ENCODE peak calls at places on chromosomes 6 and 20, in six cellular contexts. O is hepatocyte; Q is ovary; G is dorsolateral prefrontal cortex; V is thyroid gland; D is CD8-positive, alpha-beta T cell. E is an unnamed sample.

GRCh38 chr20:653590-654426 is 808 bp upstream of the SRXN1 start:
- DNase-seq in O (no peak), Q (no peak), G (no peak), V (peak), D (no peak), E (no peak)

GRCh38 chr6:80197474-80197873 is 91.0 kb downstream of the BCKDHB start:
- DNase-seq in O (no peak), Q (no peak), G (no peak), V (no peak), D (no peak), E (no peak)

GRCh38 chr20:4691753-4692152 is 30.0 kb upstream of the PRND start:
- DNase-seq in O (no peak), Q (no peak), G (no peak), V (no peak), D (no peak), E (no peak)

GRCh38 chr6:111559193-111560097 is 46.2 kb downstream of the TRAF3IP2 start:
- DNase-seq in O (no peak), Q (no peak), G (no peak), V (no peak), D (no peak), E (no peak)

GRCh38 chr20:53826597-53827291 is 233.1 kb upstream of the ZNF217 start:
- DNase-seq in O (peak), Q (no peak), G (no peak), V (no peak), D (no peak), E (no peak)

GRCh38 chr6:145904391-145904790 is 59.8 kb downstream of the SHPRH start:
- DNase-seq in O (no peak), Q (no peak), G (no peak), V (no peak), D (no peak), E (no peak)

GRCh38 chr6:167450631-167451030 is 125.7 kb downstream of the TTLL2 start:
- DNase-seq in O (no peak), Q (no peak), G (no peak), V (no peak), D (no peak), E (no peak)

GRCh38 chr20:33669873-33670640 is 3.3 kb downstream of the ACTL10 start:
- DNase-seq in O (no peak), Q (no peak), G (peak), V (no peak), D (no peak), E (no peak)

GRCh38 chr6:33207569-33208088 is 671 bp upstream of the RING1 start:
- DNase-seq in O (peak), Q (peak), G (no peak), V (peak), D (no peak), E (no peak)

GRCh38 chr6:138520463-138520862 is 21.2 kb upstream of the NHSL1 start:
- DNase-seq in O (no peak), Q (no peak), G (no peak), V (no peak), D (no peak), E (no peak)

GRCh38 chr6:41537359-41537758 is 8.8 kb upstream of the FOXP4 start:
- DNase-seq in O (peak), Q (no peak), G (no peak), V (no peak), D (no peak), E (no peak)

GRCh38 chr6:109327502-109327901 is 54.8 kb downstream of the CD164 start:
- DNase-seq in O (no peak), Q (no peak), G (no peak), V (no peak), D (no peak), E (no peak)

GRCh38 chr6:109325400-109325801 is 56.9 kb downstream of the CD164 start:
- DNase-seq in O (no peak), Q (no peak), G (no peak), V (no peak), D (no peak), E (peak)

GRCh38 chr6:109321752-109322151 is 60.5 kb downstream of the CD164 start:
- DNase-seq in O (no peak), Q (no peak), G (no peak), V (peak), D (no peak), E (no peak)

GRCh38 chr6:109326346-109326745 is 55.9 kb downstream of the CD164 start:
- DNase-seq in O (no peak), Q (no peak), G (no peak), V (no peak), D (no peak), E (no peak)

GRCh38 chr6:109322825-109323580 is 59.3 kb downstream of the CD164 start:
- DNase-seq in O (no peak), Q (no peak), G (no peak), V (peak), D (no peak), E (no peak)
- H3K27ac ChIP-seq in O (no peak), Q (no peak), G (no peak), V (peak), D (no peak), E (no peak)

GRCh38 chr6:30264731-30265130 is 51.5 kb upstream of the TRIM26 start:
- DNase-seq in O (no peak), Q (no peak), G (peak), V (no peak), D (no peak), E (no peak)

GRCh38 chr6:30258204-30258603 is 45.0 kb upstream of the TRIM26 start:
- DNase-seq in O (no peak), Q (no peak), G (no peak), V (no peak), D (no peak), E (no peak)

GRCh38 chr6:30260036-30260504 is 46.9 kb upstream of the TRIM26 start:
- DNase-seq in O (peak), Q (no peak), G (peak), V (peak), D (no peak), E (peak)

GRCh38 chr6:30263734-30264133 is 50.5 kb upstream of the TRIM26 start:
- DNase-seq in O (peak), Q (no peak), G (no peak), V (no peak), D (no peak), E (no peak)

DNA sequence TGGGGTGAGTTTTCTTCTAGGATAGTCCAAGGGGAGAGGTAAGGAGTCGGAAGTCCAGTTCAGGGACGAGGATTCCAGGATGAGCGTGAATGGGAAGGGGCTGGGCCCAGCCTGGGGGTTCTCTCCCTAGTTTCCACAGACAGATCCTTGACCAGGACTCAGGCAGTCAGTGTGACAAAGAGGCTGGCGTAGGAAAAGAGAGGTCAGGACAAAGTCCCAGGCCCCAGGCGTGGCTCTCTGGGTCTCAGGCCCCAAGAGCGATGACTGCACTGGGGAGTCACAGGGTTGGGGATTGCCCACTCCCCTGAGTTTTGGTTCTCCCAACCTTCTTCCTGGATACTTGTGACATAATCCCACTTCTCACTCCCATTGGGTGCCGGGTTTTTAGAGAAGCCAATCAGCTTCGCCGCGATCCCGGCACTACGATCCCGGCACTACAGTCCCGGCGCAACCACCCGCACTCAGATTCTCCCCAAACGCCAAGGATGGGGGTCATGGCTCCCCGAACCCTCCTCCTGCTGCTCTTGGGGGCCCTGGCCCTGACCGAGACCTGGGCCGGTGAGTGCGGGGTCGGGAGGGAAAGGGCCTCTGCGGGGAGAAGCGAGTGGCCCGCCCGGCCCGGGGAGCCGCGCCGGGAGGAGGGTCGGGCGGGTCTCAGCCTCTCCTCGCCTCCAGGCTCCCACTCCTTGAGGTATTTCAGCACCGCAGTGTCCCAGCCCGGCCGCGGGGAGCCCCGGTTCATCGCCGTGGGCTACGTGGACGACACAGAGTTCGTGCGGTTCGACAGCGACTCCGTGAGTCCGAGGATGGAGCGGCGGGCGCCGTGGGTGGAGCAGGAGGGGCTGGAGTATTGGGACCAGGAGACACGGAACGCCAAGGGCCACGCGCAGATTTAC is 46.2 kb upstream of the TRIM26 start:
- DNase-seq in O (peak), Q (peak), G (peak), V (peak), D (peak), E (peak)
- H3K27ac ChIP-seq in O (peak), Q (peak), G (peak), V (peak), D (peak), E (peak)

GRCh38 chr20:24894967-24895366 is 54.1 kb upstream of the CST7 start:
- DNase-seq in O (no peak), Q (no peak), G (no peak), V (no peak), D (no peak), E (no peak)
- H3K27ac ChIP-seq in O (no peak), Q (no peak), G (no peak), V (no peak), D (no peak), E (no peak)

DNA sequence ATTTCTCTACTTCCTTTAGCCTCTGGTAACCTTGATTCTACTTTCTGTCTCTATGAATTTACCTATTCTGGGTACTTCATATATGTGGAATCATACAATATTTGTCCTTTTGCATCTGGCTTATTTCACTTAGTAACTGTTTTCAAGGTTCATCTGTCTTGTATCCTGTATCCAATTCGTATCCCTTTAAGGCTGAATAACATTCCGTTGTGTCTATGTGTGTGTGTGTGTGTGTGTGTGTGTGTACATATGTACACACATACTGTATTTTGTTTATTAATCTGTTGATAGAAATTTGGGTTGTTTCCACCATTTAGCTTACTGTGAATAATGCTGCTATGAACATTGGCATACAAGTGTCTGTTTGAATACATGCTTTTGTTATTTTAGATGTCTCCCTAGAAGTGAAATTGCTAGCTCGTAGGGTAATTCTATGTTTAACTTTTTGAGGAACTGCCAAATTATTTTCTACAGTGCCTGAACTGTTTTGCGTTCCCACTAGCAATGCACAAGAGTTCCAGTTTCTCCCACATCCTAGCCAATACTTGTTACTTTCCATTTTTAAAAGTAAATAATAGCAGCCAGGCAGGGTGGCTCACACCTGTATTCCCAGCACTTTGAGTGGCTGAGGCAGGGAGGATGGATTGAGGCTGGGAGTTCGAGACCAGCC is 17.7 kb downstream of the SENP6 start:
- DNase-seq in O (no peak), Q (no peak), G (no peak), V (no peak), D (no peak), E (no peak)
- H3K27ac ChIP-seq in O (no peak), Q (no peak), G (peak), V (peak), D (no peak), E (no peak)

GRCh38 chr6:13453172-13453552 is 34.2 kb downstream of the GFOD1 start:
- DNase-seq in O (no peak), Q (no peak), G (no peak), V (no peak), D (no peak), E (no peak)
- H3K27ac ChIP-seq in O (no peak), Q (no peak), G (peak), V (no peak), D (no peak), E (no peak)

DNA sequence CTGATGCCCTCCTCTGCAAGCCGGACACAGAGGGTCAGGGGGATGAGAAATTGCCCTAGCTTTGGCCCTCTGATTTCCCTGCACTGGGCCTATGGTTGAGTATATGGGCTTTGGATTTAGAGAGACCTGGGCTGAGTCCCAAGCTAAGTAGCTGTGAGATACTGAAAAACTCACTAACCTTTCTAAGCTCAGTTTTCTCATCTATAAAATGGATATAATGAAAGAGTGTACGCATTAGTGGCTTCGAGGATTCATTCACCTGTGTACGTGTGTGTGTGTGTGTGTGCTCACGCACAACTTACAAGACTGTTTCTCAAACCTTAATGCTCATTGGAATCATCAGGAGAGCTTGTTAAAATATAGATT is 12.7 kb upstream of the RBPJL start:
- DNase-seq in O (no peak), Q (no peak), G (no peak), V (no peak), D (no peak), E (no peak)
- H3K27ac ChIP-seq in O (no peak), Q (no peak), G (no peak), V (no peak), D (no peak), E (no peak)

GRCh38 chr6:44377971-44378370 is 9.5 kb upstream of the CDC5L start:
- DNase-seq in O (no peak), Q (no peak), G (no peak), V (no peak), D (no peak), E (no peak)

GRCh38 chr6:44386929-44387345 is 569 bp upstream of the CDC5L start:
- DNase-seq in O (peak), Q (no peak), G (no peak), V (peak), D (no peak), E (no peak)

GRCh38 chr6:44377484-44377883 is 10.0 kb upstream of the CDC5L start:
- DNase-seq in O (no peak), Q (no peak), G (no peak), V (no peak), D (no peak), E (no peak)

GRCh38 chr6:44386364-44386928 is 1.1 kb upstream of the CDC5L start:
- DNase-seq in O (peak), Q (peak), G (no peak), V (peak), D (no peak), E (no peak)

DNA sequence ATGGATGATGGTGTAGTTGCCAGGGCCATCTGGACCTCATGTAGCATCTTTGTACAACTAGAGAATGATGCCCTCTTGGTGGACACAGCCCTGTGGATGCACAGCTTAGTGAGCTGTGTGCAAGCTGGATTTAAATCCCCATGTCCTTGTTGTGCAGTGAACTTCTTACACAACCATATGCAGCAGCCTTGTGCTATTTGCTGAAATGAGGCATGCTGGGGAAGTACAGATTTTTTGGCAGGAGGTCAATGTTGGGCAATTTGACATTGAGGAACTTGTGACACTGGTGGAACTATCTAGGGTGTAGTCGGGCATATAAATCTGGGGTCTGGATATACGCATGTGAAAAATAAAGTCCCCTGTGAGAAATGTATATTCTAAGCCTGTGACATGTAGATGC is 5.8 kb upstream of the CDC5L start:
- DNase-seq in O (no peak), Q (no peak), G (no peak), V (no peak), D (no peak), E (no peak)
- H3K27ac ChIP-seq in O (no peak), Q (no peak), G (no peak), V (no peak), D (no peak), E (no peak)

GRCh38 chr6:12482386-12482785 is 192.2 kb downstream of the EDN1 start:
- DNase-seq in O (peak), Q (no peak), G (no peak), V (no peak), D (no peak), E (no peak)

GRCh38 chr6:12483712-12484111 is 193.6 kb downstream of the EDN1 start:
- DNase-seq in O (no peak), Q (no peak), G (no peak), V (no peak), D (no peak), E (no peak)

GRCh38 chr6:12485837-12486236 is 195.7 kb downstream of the EDN1 start:
- DNase-seq in O (no peak), Q (no peak), G (no peak), V (no peak), D (no peak), E (no peak)

GRCh38 chr6:12485226-12485764 is 195.1 kb downstream of the EDN1 start:
- DNase-seq in O (no peak), Q (no peak), G (no peak), V (no peak), D (no peak), E (no peak)

GRCh38 chr6:12484519-12484918 is 194.4 kb downstream of the EDN1 start:
- DNase-seq in O (no peak), Q (no peak), G (no peak), V (no peak), D (no peak), E (no peak)
- H3K27ac ChIP-seq in O (no peak), Q (no peak), G (no peak), V (no peak), D (no peak), E (no peak)

E was measured in caudate nucleus.